ENCODE peak calls at places on chromosomes 7 and 10, in six cellular contexts. G is vagina, Y is breast epithelium, Z is GM12892, N is prostate gland, F is stomach. I is an unnamed sample.

GRCh38 chr7:145031162-145031561 is 195.3 kb upstream of the TPK1 start:
- DNase-seq in Z (no peak), N (no peak), F (no peak), Y (no peak), G (no peak), I (no peak)

GRCh38 chr10:52314007-52314821 is at the start of gene DKK1:
- DNase-seq in Z (no peak), N (peak), G (no peak), F (peak), Y (no peak), I (peak)

GRCh38 chr7:100407285-100408180 is 21.0 kb downstream of the ZCWPW1 start:
- DNase-seq in N (peak), F (no peak), Z (no peak), G (no peak), Y (no peak), I (no peak)

GRCh38 chr7:1673581-1674102 is 3.6 kb downstream of the ELFN1 start:
- DNase-seq in Z (no peak), Y (peak), F (no peak), N (no peak), G (no peak), I (no peak)

GRCh38 chr10:48614481-48615383 is 9.9 kb upstream of the ARHGAP22 start:
- DNase-seq in F (no peak), Z (no peak), G (no peak), Y (no peak), N (no peak), I (no peak)

GRCh38 chr10:71815515-71816130 is 35.4 kb downstream of the PSAP start:
- DNase-seq in Y (no peak), Z (no peak), F (no peak), G (no peak), N (no peak), I (no peak)

GRCh38 chr10:34403512-34403911 is 411.6 kb downstream of the PARD3 start:
- DNase-seq in N (no peak), G (no peak), F (no peak), Y (no peak), Z (no peak), I (no peak)

GRCh38 chr10:133520193-133520738 is 6.9 kb upstream of the CYP2E1 start:
- DNase-seq in G (no peak), Z (peak), N (peak), Y (peak), F (peak), I (peak)

GRCh38 chr7:31171216-31171750 is 119.2 kb downstream of the ADCYAP1R1 start:
- DNase-seq in F (no peak), G (no peak), Z (no peak), Y (no peak), N (no peak), I (no peak)

GRCh38 chr7:108246227-108246837 is 116.2 kb upstream of the LAMB4 start:
- DNase-seq in N (no peak), Y (no peak), Z (no peak), G (no peak), F (peak), I (no peak)

GRCh38 chr7:84613411-84613810 is 418.8 kb upstream of the SEMA3A start:
- DNase-seq in G (no peak), Y (no peak), F (no peak), Z (no peak), N (no peak), I (no peak)

GRCh38 chr10:50614444-50615137 is 9.2 kb downstream of the SGMS1 start:
- DNase-seq in Y (no peak), Z (no peak), N (no peak), G (no peak), F (peak), I (no peak)

GRCh38 chr7:82481499-82482097 is 38.0 kb upstream of the CACNA2D1 start:
- DNase-seq in Z (no peak), Y (no peak), F (no peak), G (no peak), N (no peak), I (no peak)

GRCh38 chr10:100645609-100646008 is 99.8 kb upstream of the PAX2 start:
- DNase-seq in Z (no peak), N (no peak), G (no peak), F (no peak), Y (no peak), I (no peak)

GRCh38 chr7:35254496-35255416 is 856 bp upstream of the TBX20 start:
- DNase-seq in F (no peak), Z (no peak), G (no peak), N (no peak), Y (no peak), I (peak)

GRCh38 chr7:79282051-79282694 is 171.3 kb downstream of the MAGI2 start:
- DNase-seq in N (no peak), Z (no peak), Y (no peak), F (no peak), G (no peak), I (no peak)

GRCh38 chr10:126222736-126223511 is 165.4 kb downstream of the ADAM12 start:
- DNase-seq in Z (no peak), Y (no peak), G (no peak), N (no peak), F (no peak), I (no peak)

DNA sequence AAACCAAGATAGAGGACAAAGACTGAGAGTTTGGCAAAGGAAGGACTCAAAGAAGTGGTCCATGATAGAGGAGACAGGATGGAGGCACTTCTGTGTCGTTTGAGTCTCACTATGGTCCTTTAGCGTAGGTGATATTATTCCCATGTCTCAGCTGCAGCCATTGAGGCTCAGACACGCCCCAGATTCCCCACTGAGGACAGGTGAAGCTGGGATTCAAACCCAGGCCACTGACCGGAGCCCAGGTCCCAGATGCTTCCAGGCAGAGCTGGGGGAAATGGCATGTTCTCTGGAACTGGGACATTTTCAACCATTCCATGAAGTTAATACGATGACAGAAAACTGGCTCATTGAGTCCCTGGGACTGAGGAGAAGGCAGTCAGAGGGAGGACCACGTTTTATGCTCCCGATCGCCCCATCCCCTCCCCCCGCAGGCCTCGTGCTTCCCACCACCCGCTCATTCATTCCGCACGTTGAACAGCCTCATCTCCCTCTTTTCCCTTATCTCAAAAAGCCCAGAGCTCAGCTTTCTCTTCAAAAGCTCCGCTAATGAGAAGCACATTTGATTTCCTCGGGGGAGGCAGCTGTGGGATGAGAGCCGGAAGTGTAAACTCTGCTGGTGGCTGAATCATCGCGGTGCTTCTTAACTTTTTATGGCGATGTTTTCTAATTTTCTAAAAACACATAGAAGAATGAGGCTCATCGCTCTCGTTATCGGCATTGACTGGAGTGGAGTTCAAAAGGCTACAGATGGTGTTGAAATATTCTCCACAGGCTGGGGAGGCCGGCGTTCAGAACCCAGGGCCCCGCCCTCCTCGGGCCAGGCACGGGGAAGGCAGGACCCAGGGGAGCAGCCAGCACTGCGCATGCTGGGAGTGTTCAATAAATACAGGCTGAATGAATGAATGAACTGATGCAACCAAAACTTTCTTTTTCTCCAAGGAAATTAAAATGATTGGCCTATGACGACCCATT is 64.0 kb downstream of the OAT start:
- DNase-seq in F (peak), Z (no peak), N (no peak), Y (no peak), G (no peak), I (peak)
- TF ChIP-seq POLR2AphosphoS5 in F (no peak), Z (no peak), N (no peak), Y (no peak), G (no peak), I (no peak)

GRCh38 chr10:32960022-32960421 is 2.0 kb upstream of the ITGB1 start:
- DNase-seq in F (no peak), Y (no peak), G (no peak), Z (no peak), N (no peak), I (no peak)
- TF ChIP-seq POLR2AphosphoS5 in F (no peak), Y (no peak), G (no peak), Z (no peak), N (no peak), I (no peak)

GRCh38 chr7:620052-620451 is 100.4 kb upstream of the PDGFA start:
- DNase-seq in N (no peak), Z (no peak), Y (no peak), G (no peak), F (no peak), I (no peak)
- TF ChIP-seq POLR2AphosphoS5 in N (no peak), Z (no peak), Y (no peak), G (peak), F (no peak), I (no peak)

GRCh38 chr10:29970576-29970975 is 88.8 kb downstream of the JCAD start:
- DNase-seq in N (no peak), G (no peak), F (no peak), Z (no peak), Y (no peak), I (no peak)

GRCh38 chr10:29970012-29970396 is 89.4 kb downstream of the JCAD start:
- DNase-seq in Y (no peak), G (no peak), N (no peak), Z (no peak), F (no peak), I (no peak)

GRCh38 chr10:29969255-29970011 is 90.0 kb downstream of the JCAD start:
- DNase-seq in F (no peak), G (no peak), Z (no peak), N (no peak), Y (no peak), I (no peak)

GRCh38 chr10:29966269-29966668 is 93.1 kb downstream of the JCAD start:
- DNase-seq in Z (no peak), F (no peak), Y (no peak), G (no peak), N (no peak), I (no peak)

GRCh38 chr10:29968556-29968955 is 90.8 kb downstream of the JCAD start:
- DNase-seq in F (no peak), N (no peak), Y (no peak), Z (no peak), G (no peak), I (no peak)
- TF ChIP-seq POLR2AphosphoS5 in F (no peak), N (no peak), Y (no peak), Z (no peak), G (no peak), I (no peak)

GRCh38 chr7:75977741-75978140 is 16.7 kb downstream of the TMEM120A start:
- DNase-seq in G (no peak), F (no peak), Y (no peak), Z (no peak), N (no peak), I (no peak)
- TF ChIP-seq POLR2AphosphoS5 in G (no peak), F (no peak), Y (peak), Z (no peak), N (no peak), I (no peak)